ENCODE peak calls at places on chromosomes 13 and 19, in six cellular contexts. One of them, this sample, is unnamed.

GRCh38 chr13:112042496-112042895 is 24.5 kb upstream of the SOX1 start:
- DNase-seq in left lung: no peak
- DNase-seq in heart left ventricle: no peak
- DNase-seq in RWPE2: no peak
- DNase-seq in dorsolateral prefrontal cortex: no peak
- DNase-seq in fibroblast of mammary gland: no peak
- DNase-seq in this sample: no peak

GRCh38 chr19:11510444-11510843 is 4.8 kb upstream of the ZNF653 start:
- DNase-seq in left lung: no peak
- DNase-seq in heart left ventricle: no peak
- DNase-seq in RWPE2: no peak
- DNase-seq in dorsolateral prefrontal cortex: no peak
- DNase-seq in fibroblast of mammary gland: no peak
- DNase-seq in this sample: no peak

GRCh38 chr19:10706990-10707389 is 5.8 kb downstream of the QTRT1 start:
- DNase-seq in left lung: no peak
- DNase-seq in heart left ventricle: no peak
- DNase-seq in RWPE2: no peak
- DNase-seq in dorsolateral prefrontal cortex: no peak
- DNase-seq in fibroblast of mammary gland: no peak
- DNase-seq in this sample: no peak

GRCh38 chr13:74077847-74078246 is 56.4 kb downstream of the KLF12 start:
- DNase-seq in left lung: no peak
- DNase-seq in heart left ventricle: no peak
- DNase-seq in RWPE2: no peak
- DNase-seq in dorsolateral prefrontal cortex: no peak
- DNase-seq in fibroblast of mammary gland: peak
- DNase-seq in this sample: no peak

GRCh38 chr19:29404951-29405727 is 120.7 kb upstream of the VSTM2B start:
- DNase-seq in left lung: peak
- DNase-seq in heart left ventricle: no peak
- DNase-seq in RWPE2: no peak
- DNase-seq in dorsolateral prefrontal cortex: peak
- DNase-seq in fibroblast of mammary gland: no peak
- DNase-seq in this sample: no peak

GRCh38 chr19:19613456-19613855 is 5.0 kb downstream of the PBX4 start:
- DNase-seq in left lung: peak
- DNase-seq in heart left ventricle: no peak
- DNase-seq in RWPE2: no peak
- DNase-seq in dorsolateral prefrontal cortex: no peak
- DNase-seq in fibroblast of mammary gland: no peak
- DNase-seq in this sample: no peak

GRCh38 chr19:34431681-34432402 is 3.7 kb downstream of the UBA2 start:
- DNase-seq in left lung: no peak
- DNase-seq in heart left ventricle: no peak
- DNase-seq in RWPE2: no peak
- DNase-seq in dorsolateral prefrontal cortex: no peak
- DNase-seq in fibroblast of mammary gland: no peak
- DNase-seq in this sample: no peak

GRCh38 chr19:57210381-57210780 is 19.1 kb downstream of the ZNF264 start:
- DNase-seq in left lung: no peak
- DNase-seq in heart left ventricle: no peak
- DNase-seq in RWPE2: no peak
- DNase-seq in dorsolateral prefrontal cortex: no peak
- DNase-seq in fibroblast of mammary gland: no peak
- DNase-seq in this sample: no peak

GRCh38 chr13:90947976-90948375 is 399.5 kb upstream of the MIR17HG start:
- DNase-seq in left lung: no peak
- DNase-seq in heart left ventricle: no peak
- DNase-seq in RWPE2: no peak
- DNase-seq in dorsolateral prefrontal cortex: no peak
- DNase-seq in fibroblast of mammary gland: no peak
- DNase-seq in this sample: no peak

GRCh38 chr13:78497702-78498319 is 105.5 kb downstream of the POU4F1 start:
- DNase-seq in left lung: no peak
- DNase-seq in heart left ventricle: no peak
- DNase-seq in RWPE2: no peak
- DNase-seq in dorsolateral prefrontal cortex: no peak
- DNase-seq in fibroblast of mammary gland: no peak
- DNase-seq in this sample: no peak

GRCh38 chr19:48962029-48962848 is 2.9 kb upstream of the FTL start:
- DNase-seq in left lung: peak
- DNase-seq in heart left ventricle: peak
- DNase-seq in RWPE2: no peak
- DNase-seq in dorsolateral prefrontal cortex: no peak
- DNase-seq in fibroblast of mammary gland: peak
- DNase-seq in this sample: peak

GRCh38 chr13:30807392-30807791 is 72.0 kb downstream of the ALOX5AP start:
- DNase-seq in left lung: no peak
- DNase-seq in heart left ventricle: no peak
- DNase-seq in RWPE2: no peak
- DNase-seq in dorsolateral prefrontal cortex: no peak
- DNase-seq in fibroblast of mammary gland: no peak
- DNase-seq in this sample: no peak

GRCh38 chr19:48631254-48631653 is 5.9 kb downstream of the DBP start:
- DNase-seq in left lung: no peak
- DNase-seq in heart left ventricle: no peak
- DNase-seq in RWPE2: no peak
- DNase-seq in dorsolateral prefrontal cortex: no peak
- DNase-seq in fibroblast of mammary gland: no peak
- DNase-seq in this sample: no peak

GRCh38 chr13:46315036-46315435 is 72.0 kb downstream of the RUBCNL start:
- DNase-seq in left lung: no peak
- DNase-seq in heart left ventricle: no peak
- DNase-seq in RWPE2: no peak
- DNase-seq in dorsolateral prefrontal cortex: no peak
- DNase-seq in fibroblast of mammary gland: no peak
- DNase-seq in this sample: no peak

GRCh38 chr19:4567584-4568071 is 8.1 kb upstream of the SEMA6B start:
- DNase-seq in left lung: peak
- DNase-seq in heart left ventricle: peak
- DNase-seq in RWPE2: peak
- DNase-seq in dorsolateral prefrontal cortex: peak
- DNase-seq in fibroblast of mammary gland: peak
- DNase-seq in this sample: peak

GRCh38 chr13:81821259-81821658 is 1480.3 kb upstream of the SPRY2 start:
- DNase-seq in left lung: peak
- DNase-seq in heart left ventricle: no peak
- DNase-seq in RWPE2: no peak
- DNase-seq in dorsolateral prefrontal cortex: no peak
- DNase-seq in fibroblast of mammary gland: no peak
- DNase-seq in this sample: no peak

GRCh38 chr13:35824825-35825224 is 306.4 kb downstream of the DCLK1 start:
- DNase-seq in left lung: no peak
- DNase-seq in heart left ventricle: no peak
- DNase-seq in RWPE2: no peak
- DNase-seq in dorsolateral prefrontal cortex: no peak
- DNase-seq in fibroblast of mammary gland: no peak
- DNase-seq in this sample: no peak

GRCh38 chr13:39123578-39123977 is 85.3 kb downstream of the NHLRC3 start:
- DNase-seq in left lung: no peak
- DNase-seq in heart left ventricle: no peak
- DNase-seq in RWPE2: no peak
- DNase-seq in dorsolateral prefrontal cortex: no peak
- DNase-seq in fibroblast of mammary gland: no peak
- DNase-seq in this sample: no peak

GRCh38 chr13:66933994-66934393 is 296.1 kb downstream of the PCDH9 start:
- DNase-seq in left lung: no peak
- DNase-seq in heart left ventricle: no peak
- DNase-seq in RWPE2: peak
- DNase-seq in dorsolateral prefrontal cortex: no peak
- DNase-seq in fibroblast of mammary gland: peak
- DNase-seq in this sample: no peak

GRCh38 chr19:58453743-58454142 is 2.3 kb downstream of the ZNF324B start:
- DNase-seq in left lung: no peak
- DNase-seq in heart left ventricle: no peak
- DNase-seq in RWPE2: no peak
- DNase-seq in dorsolateral prefrontal cortex: no peak
- DNase-seq in fibroblast of mammary gland: no peak
- DNase-seq in this sample: no peak

GRCh38 chr13:25752957-25753540 is 298.8 kb downstream of the SHISA2 start:
- DNase-seq in left lung: no peak
- DNase-seq in heart left ventricle: peak
- DNase-seq in RWPE2: no peak
- DNase-seq in dorsolateral prefrontal cortex: no peak
- DNase-seq in fibroblast of mammary gland: peak
- DNase-seq in this sample: no peak

GRCh38 chr19:10887616-10888367 is 16.4 kb downstream of the CARM1 start:
- DNase-seq in left lung: no peak
- DNase-seq in heart left ventricle: no peak
- DNase-seq in RWPE2: no peak
- DNase-seq in dorsolateral prefrontal cortex: no peak
- DNase-seq in fibroblast of mammary gland: no peak
- DNase-seq in this sample: no peak

GRCh38 chr13:113094410-113094800 is 11.2 kb upstream of the F7 start:
- DNase-seq in left lung: peak
- DNase-seq in heart left ventricle: no peak
- DNase-seq in RWPE2: no peak
- DNase-seq in dorsolateral prefrontal cortex: no peak
- DNase-seq in fibroblast of mammary gland: no peak
- DNase-seq in this sample: no peak

GRCh38 chr13:46278474-46278873 is 66.7 kb downstream of the LRRC63 start:
- DNase-seq in left lung: no peak
- DNase-seq in heart left ventricle: no peak
- DNase-seq in RWPE2: no peak
- DNase-seq in dorsolateral prefrontal cortex: no peak
- DNase-seq in fibroblast of mammary gland: no peak
- DNase-seq in this sample: no peak

GRCh38 chr13:33228645-33229445 is 56.7 kb downstream of the STARD13 start:
- DNase-seq in left lung: no peak
- DNase-seq in heart left ventricle: no peak
- DNase-seq in RWPE2: no peak
- DNase-seq in dorsolateral prefrontal cortex: no peak
- DNase-seq in fibroblast of mammary gland: peak
- DNase-seq in this sample: no peak

DNA sequence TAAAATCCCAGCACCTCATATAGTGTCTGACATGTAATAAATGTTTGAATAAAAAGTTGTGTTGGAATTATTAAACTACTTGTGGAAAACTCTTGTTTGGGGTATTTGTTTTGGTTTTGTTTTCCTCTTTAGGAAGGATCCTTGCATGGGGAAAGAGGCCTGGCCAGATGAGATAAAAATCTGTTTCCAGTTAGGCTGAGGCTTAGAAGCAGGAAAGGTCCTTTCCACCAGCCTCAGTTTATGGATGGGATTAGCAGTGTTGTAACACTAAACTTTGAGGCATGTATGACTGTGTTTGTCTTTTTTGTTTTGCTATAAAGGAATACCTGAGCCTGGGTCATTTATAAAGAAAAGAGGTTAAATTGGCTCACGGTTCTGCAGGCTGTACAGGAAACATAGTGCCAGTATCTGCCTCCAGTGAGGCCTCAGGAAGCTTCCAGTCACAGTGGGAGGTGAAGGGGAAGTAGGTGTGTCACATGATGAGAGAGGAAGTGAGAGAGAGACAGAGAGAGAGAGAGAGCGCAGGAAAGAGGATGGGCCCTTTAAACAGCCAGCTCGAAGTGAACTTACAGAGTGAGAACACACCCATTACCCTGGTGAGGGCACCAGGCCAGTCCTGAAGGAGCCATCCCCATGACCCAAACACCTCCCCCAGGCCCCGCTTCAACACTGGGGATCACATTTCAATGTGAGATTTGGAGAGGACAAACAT is 21.6 kb downstream of the SPATA13 start:
- DNase-seq in left lung: no peak
- DNase-seq in heart left ventricle: no peak
- DNase-seq in RWPE2: no peak
- DNase-seq in dorsolateral prefrontal cortex: no peak
- DNase-seq in fibroblast of mammary gland: peak
- DNase-seq in this sample: no peak
- TF ChIP-seq CTCF in left lung: no peak
- TF ChIP-seq CTCF in heart left ventricle: no peak
- TF ChIP-seq CTCF in RWPE2: no peak
- TF ChIP-seq CTCF in dorsolateral prefrontal cortex: no peak
- TF ChIP-seq CTCF in fibroblast of mammary gland: no peak
- TF ChIP-seq CTCF in this sample: no peak

DNA sequence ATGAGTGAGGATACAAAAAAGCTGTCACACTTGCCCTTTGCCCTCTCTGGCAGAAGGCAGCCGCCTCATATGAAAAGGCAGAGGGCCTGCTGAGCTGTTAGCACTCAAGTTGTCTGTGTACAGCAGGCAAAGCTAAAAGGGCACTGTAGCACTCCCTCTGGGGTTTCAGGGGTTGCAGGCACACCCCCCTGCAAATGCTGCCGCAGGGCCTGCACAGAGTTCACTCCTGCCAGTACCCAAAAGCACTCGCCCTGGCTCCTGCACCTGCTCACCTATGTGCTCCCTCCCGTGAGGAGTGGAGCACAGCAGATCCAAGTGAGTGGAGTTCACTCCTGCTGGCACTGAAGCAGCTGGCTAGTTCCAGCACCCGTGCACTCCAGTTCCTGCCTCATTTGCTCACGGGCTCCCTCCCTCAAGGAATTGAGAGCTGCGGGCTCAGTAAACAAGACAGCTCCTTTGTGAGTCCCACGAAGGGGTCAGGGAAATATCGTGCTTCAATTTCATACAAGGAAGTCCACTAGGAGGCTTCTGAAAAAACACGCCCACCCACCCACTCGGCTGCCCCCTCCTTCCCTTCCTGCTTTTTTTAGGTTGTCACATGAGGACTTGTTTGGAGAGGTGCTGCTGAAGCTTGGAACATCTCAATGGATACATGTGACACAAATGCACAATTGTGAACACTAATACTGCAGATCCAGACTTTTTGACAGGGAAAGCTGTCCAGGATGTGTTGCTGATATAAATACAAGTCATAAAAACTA is 9.9 kb upstream of the RCBTB2 start:
- DNase-seq in left lung: peak
- DNase-seq in heart left ventricle: peak
- DNase-seq in RWPE2: no peak
- DNase-seq in dorsolateral prefrontal cortex: peak
- DNase-seq in fibroblast of mammary gland: peak
- DNase-seq in this sample: no peak
- TF ChIP-seq CTCF in left lung: no peak
- TF ChIP-seq CTCF in heart left ventricle: peak
- TF ChIP-seq CTCF in RWPE2: no peak
- TF ChIP-seq CTCF in dorsolateral prefrontal cortex: no peak
- TF ChIP-seq CTCF in fibroblast of mammary gland: no peak
- TF ChIP-seq CTCF in this sample: no peak

GRCh38 chr19:18484992-18485391 is 36.9 kb downstream of the ELL start:
- DNase-seq in left lung: no peak
- DNase-seq in heart left ventricle: no peak
- DNase-seq in RWPE2: no peak
- DNase-seq in dorsolateral prefrontal cortex: no peak
- DNase-seq in fibroblast of mammary gland: no peak
- DNase-seq in this sample: no peak
- TF ChIP-seq CTCF in left lung: no peak
- TF ChIP-seq CTCF in heart left ventricle: no peak
- TF ChIP-seq CTCF in RWPE2: no peak
- TF ChIP-seq CTCF in dorsolateral prefrontal cortex: no peak
- TF ChIP-seq CTCF in fibroblast of mammary gland: no peak
- TF ChIP-seq CTCF in this sample: no peak

DNA sequence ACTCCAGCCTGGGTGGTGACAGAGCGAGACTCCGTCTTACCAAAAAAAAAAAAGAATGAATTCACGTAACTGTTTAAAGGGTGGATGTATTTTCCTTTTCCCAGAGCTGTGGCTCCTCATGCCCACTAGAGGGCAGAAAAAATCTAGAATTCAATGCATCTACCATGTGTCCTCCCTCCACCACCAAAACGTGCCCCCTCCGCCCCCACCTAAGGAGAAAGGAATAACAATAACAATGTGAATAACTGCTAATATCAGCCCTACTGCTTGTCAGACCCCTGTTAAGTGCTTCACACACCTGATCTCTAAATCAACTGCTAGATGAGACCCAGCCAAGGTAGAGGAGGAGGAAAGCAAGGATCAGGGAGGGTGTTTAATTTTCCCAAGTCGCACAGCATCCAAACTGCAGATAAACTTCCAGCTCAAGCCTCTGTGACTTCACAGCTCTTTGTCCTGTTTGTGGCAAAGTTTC is 20.2 kb upstream of the PNMA8B start:
- DNase-seq in left lung: no peak
- DNase-seq in heart left ventricle: no peak
- DNase-seq in RWPE2: no peak
- DNase-seq in dorsolateral prefrontal cortex: no peak
- DNase-seq in fibroblast of mammary gland: peak
- DNase-seq in this sample: no peak
- TF ChIP-seq CTCF in left lung: peak
- TF ChIP-seq CTCF in heart left ventricle: peak
- TF ChIP-seq CTCF in RWPE2: peak
- TF ChIP-seq CTCF in dorsolateral prefrontal cortex: peak
- TF ChIP-seq CTCF in fibroblast of mammary gland: peak
- TF ChIP-seq CTCF in this sample: peak

This sample was measured in CD4-positive, alpha-beta T cell.